ENCODE peak calls at places on chromosomes 7 and 10, in ten cellular contexts. One of them, this sample, is unnamed.

GRCh38 chr10:43878386-43878785 is 229.7 kb upstream of the ZNF32 start:
- DNase-seq in fibroblast of the aortic adventitia: no peak
- DNase-seq in activated CD4-positive, alpha-beta T cell treated with anti-CD3 and anti-CD28 coated beads, Interleukin-2, amount 10 ng/mL, durations not matched to agents 7 days and 5 days: no peak
- DNase-seq in ureter: no peak
- DNase-seq in T follicular helper cell: no peak
- DNase-seq in mesothelial cell of epicardium: no peak
- DNase-seq in stimulated activated CD8-positive, alpha-beta memory T cell treated with anti-CD3 and anti-CD28 coated beads, Interleukin-2, amount 100 ng/mL, for 1 hour: no peak
- DNase-seq in KBM-7: no peak
- DNase-seq in G401: no peak
- DNase-seq in HuH-7: no peak
- DNase-seq in this sample: no peak

GRCh38 chr10:43202657-43203490 is 64.0 kb downstream of the RASGEF1A start:
- DNase-seq in fibroblast of the aortic adventitia: no peak
- DNase-seq in activated CD4-positive, alpha-beta T cell treated with anti-CD3 and anti-CD28 coated beads, Interleukin-2, amount 10 ng/mL, durations not matched to agents 7 days and 5 days: peak
- DNase-seq in ureter: peak
- DNase-seq in T follicular helper cell: peak
- DNase-seq in mesothelial cell of epicardium: peak
- DNase-seq in stimulated activated CD8-positive, alpha-beta memory T cell treated with anti-CD3 and anti-CD28 coated beads, Interleukin-2, amount 100 ng/mL, for 1 hour: no peak
- DNase-seq in KBM-7: no peak
- DNase-seq in G401: no peak
- DNase-seq in HuH-7: no peak
- DNase-seq in this sample: peak

GRCh38 chr7:134331393-134331792 is 14.7 kb upstream of the SLC35B4 start:
- DNase-seq in fibroblast of the aortic adventitia: no peak
- DNase-seq in activated CD4-positive, alpha-beta T cell treated with anti-CD3 and anti-CD28 coated beads, Interleukin-2, amount 10 ng/mL, durations not matched to agents 7 days and 5 days: no peak
- DNase-seq in ureter: no peak
- DNase-seq in T follicular helper cell: no peak
- DNase-seq in mesothelial cell of epicardium: no peak
- DNase-seq in stimulated activated CD8-positive, alpha-beta memory T cell treated with anti-CD3 and anti-CD28 coated beads, Interleukin-2, amount 100 ng/mL, for 1 hour: no peak
- DNase-seq in KBM-7: no peak
- DNase-seq in G401: no peak
- DNase-seq in HuH-7: no peak
- DNase-seq in this sample: no peak

GRCh38 chr7:78203042-78203720 is 404.6 kb downstream of the PHTF2 start:
- DNase-seq in fibroblast of the aortic adventitia: no peak
- DNase-seq in activated CD4-positive, alpha-beta T cell treated with anti-CD3 and anti-CD28 coated beads, Interleukin-2, amount 10 ng/mL, durations not matched to agents 7 days and 5 days: no peak
- DNase-seq in ureter: no peak
- DNase-seq in T follicular helper cell: no peak
- DNase-seq in mesothelial cell of epicardium: no peak
- DNase-seq in stimulated activated CD8-positive, alpha-beta memory T cell treated with anti-CD3 and anti-CD28 coated beads, Interleukin-2, amount 100 ng/mL, for 1 hour: no peak
- DNase-seq in KBM-7: no peak
- DNase-seq in G401: no peak
- DNase-seq in HuH-7: no peak
- DNase-seq in this sample: no peak

GRCh38 chr7:44194562-44195145 is 5.4 kb upstream of the GCK start:
- DNase-seq in fibroblast of the aortic adventitia: no peak
- DNase-seq in activated CD4-positive, alpha-beta T cell treated with anti-CD3 and anti-CD28 coated beads, Interleukin-2, amount 10 ng/mL, durations not matched to agents 7 days and 5 days: no peak
- DNase-seq in ureter: no peak
- DNase-seq in T follicular helper cell: no peak
- DNase-seq in mesothelial cell of epicardium: no peak
- DNase-seq in stimulated activated CD8-positive, alpha-beta memory T cell treated with anti-CD3 and anti-CD28 coated beads, Interleukin-2, amount 100 ng/mL, for 1 hour: no peak
- DNase-seq in KBM-7: no peak
- DNase-seq in G401: no peak
- DNase-seq in HuH-7: no peak
- DNase-seq in this sample: no peak

GRCh38 chr7:1279041-1279440 is 46.4 kb downstream of the UNCX start:
- DNase-seq in fibroblast of the aortic adventitia: no peak
- DNase-seq in activated CD4-positive, alpha-beta T cell treated with anti-CD3 and anti-CD28 coated beads, Interleukin-2, amount 10 ng/mL, durations not matched to agents 7 days and 5 days: no peak
- DNase-seq in ureter: no peak
- DNase-seq in T follicular helper cell: no peak
- DNase-seq in mesothelial cell of epicardium: no peak
- DNase-seq in stimulated activated CD8-positive, alpha-beta memory T cell treated with anti-CD3 and anti-CD28 coated beads, Interleukin-2, amount 100 ng/mL, for 1 hour: no peak
- DNase-seq in KBM-7: no peak
- DNase-seq in G401: no peak
- DNase-seq in HuH-7: no peak
- DNase-seq in this sample: no peak

GRCh38 chr7:21675255-21675654 is 132.4 kb downstream of the DNAH11 start:
- DNase-seq in fibroblast of the aortic adventitia: no peak
- DNase-seq in activated CD4-positive, alpha-beta T cell treated with anti-CD3 and anti-CD28 coated beads, Interleukin-2, amount 10 ng/mL, durations not matched to agents 7 days and 5 days: no peak
- DNase-seq in ureter: no peak
- DNase-seq in T follicular helper cell: no peak
- DNase-seq in mesothelial cell of epicardium: no peak
- DNase-seq in stimulated activated CD8-positive, alpha-beta memory T cell treated with anti-CD3 and anti-CD28 coated beads, Interleukin-2, amount 100 ng/mL, for 1 hour: no peak
- DNase-seq in KBM-7: no peak
- DNase-seq in G401: no peak
- DNase-seq in HuH-7: no peak
- DNase-seq in this sample: no peak

GRCh38 chr7:121608785-121609184 is 212.7 kb upstream of the FAM3C start:
- DNase-seq in fibroblast of the aortic adventitia: no peak
- DNase-seq in activated CD4-positive, alpha-beta T cell treated with anti-CD3 and anti-CD28 coated beads, Interleukin-2, amount 10 ng/mL, durations not matched to agents 7 days and 5 days: no peak
- DNase-seq in ureter: no peak
- DNase-seq in T follicular helper cell: no peak
- DNase-seq in mesothelial cell of epicardium: no peak
- DNase-seq in stimulated activated CD8-positive, alpha-beta memory T cell treated with anti-CD3 and anti-CD28 coated beads, Interleukin-2, amount 100 ng/mL, for 1 hour: no peak
- DNase-seq in KBM-7: no peak
- DNase-seq in G401: peak
- DNase-seq in HuH-7: no peak
- DNase-seq in this sample: no peak

GRCh38 chr10:61304751-61305150 is 148.4 kb downstream of the TMEM26 start:
- DNase-seq in fibroblast of the aortic adventitia: no peak
- DNase-seq in activated CD4-positive, alpha-beta T cell treated with anti-CD3 and anti-CD28 coated beads, Interleukin-2, amount 10 ng/mL, durations not matched to agents 7 days and 5 days: no peak
- DNase-seq in ureter: no peak
- DNase-seq in T follicular helper cell: no peak
- DNase-seq in mesothelial cell of epicardium: no peak
- DNase-seq in stimulated activated CD8-positive, alpha-beta memory T cell treated with anti-CD3 and anti-CD28 coated beads, Interleukin-2, amount 100 ng/mL, for 1 hour: no peak
- DNase-seq in KBM-7: no peak
- DNase-seq in G401: no peak
- DNase-seq in HuH-7: no peak
- DNase-seq in this sample: no peak

GRCh38 chr10:30542001-30542861 is 87.3 kb downstream of the LYZL2 start:
- DNase-seq in fibroblast of the aortic adventitia: no peak
- DNase-seq in activated CD4-positive, alpha-beta T cell treated with anti-CD3 and anti-CD28 coated beads, Interleukin-2, amount 10 ng/mL, durations not matched to agents 7 days and 5 days: no peak
- DNase-seq in ureter: no peak
- DNase-seq in T follicular helper cell: no peak
- DNase-seq in mesothelial cell of epicardium: no peak
- DNase-seq in stimulated activated CD8-positive, alpha-beta memory T cell treated with anti-CD3 and anti-CD28 coated beads, Interleukin-2, amount 100 ng/mL, for 1 hour: no peak
- DNase-seq in KBM-7: no peak
- DNase-seq in G401: no peak
- DNase-seq in HuH-7: peak
- DNase-seq in this sample: no peak

GRCh38 chr10:30783939-30784500 is 154.5 kb upstream of the LYZL2 start:
- DNase-seq in fibroblast of the aortic adventitia: peak
- DNase-seq in activated CD4-positive, alpha-beta T cell treated with anti-CD3 and anti-CD28 coated beads, Interleukin-2, amount 10 ng/mL, durations not matched to agents 7 days and 5 days: peak
- DNase-seq in ureter: peak
- DNase-seq in T follicular helper cell: peak
- DNase-seq in mesothelial cell of epicardium: peak
- DNase-seq in stimulated activated CD8-positive, alpha-beta memory T cell treated with anti-CD3 and anti-CD28 coated beads, Interleukin-2, amount 100 ng/mL, for 1 hour: peak
- DNase-seq in KBM-7: peak
- DNase-seq in G401: peak
- DNase-seq in HuH-7: peak
- DNase-seq in this sample: peak

GRCh38 chr7:99120503-99120902 is 23.4 kb downstream of the SMURF1 start:
- DNase-seq in fibroblast of the aortic adventitia: peak
- DNase-seq in activated CD4-positive, alpha-beta T cell treated with anti-CD3 and anti-CD28 coated beads, Interleukin-2, amount 10 ng/mL, durations not matched to agents 7 days and 5 days: no peak
- DNase-seq in ureter: no peak
- DNase-seq in T follicular helper cell: no peak
- DNase-seq in mesothelial cell of epicardium: no peak
- DNase-seq in stimulated activated CD8-positive, alpha-beta memory T cell treated with anti-CD3 and anti-CD28 coated beads, Interleukin-2, amount 100 ng/mL, for 1 hour: no peak
- DNase-seq in KBM-7: peak
- DNase-seq in G401: no peak
- DNase-seq in HuH-7: no peak
- DNase-seq in this sample: no peak

GRCh38 chr10:75932921-75933320 is 501.5 kb downstream of the LRMDA start:
- DNase-seq in fibroblast of the aortic adventitia: no peak
- DNase-seq in activated CD4-positive, alpha-beta T cell treated with anti-CD3 and anti-CD28 coated beads, Interleukin-2, amount 10 ng/mL, durations not matched to agents 7 days and 5 days: no peak
- DNase-seq in ureter: no peak
- DNase-seq in T follicular helper cell: no peak
- DNase-seq in mesothelial cell of epicardium: no peak
- DNase-seq in stimulated activated CD8-positive, alpha-beta memory T cell treated with anti-CD3 and anti-CD28 coated beads, Interleukin-2, amount 100 ng/mL, for 1 hour: no peak
- DNase-seq in KBM-7: peak
- DNase-seq in G401: no peak
- DNase-seq in HuH-7: no peak
- DNase-seq in this sample: no peak

GRCh38 chr10:26573674-26574073 is 123.8 kb upstream of the PDSS1 start:
- DNase-seq in fibroblast of the aortic adventitia: no peak
- DNase-seq in activated CD4-positive, alpha-beta T cell treated with anti-CD3 and anti-CD28 coated beads, Interleukin-2, amount 10 ng/mL, durations not matched to agents 7 days and 5 days: no peak
- DNase-seq in ureter: no peak
- DNase-seq in T follicular helper cell: no peak
- DNase-seq in mesothelial cell of epicardium: no peak
- DNase-seq in stimulated activated CD8-positive, alpha-beta memory T cell treated with anti-CD3 and anti-CD28 coated beads, Interleukin-2, amount 100 ng/mL, for 1 hour: no peak
- DNase-seq in KBM-7: peak
- DNase-seq in G401: no peak
- DNase-seq in HuH-7: no peak
- DNase-seq in this sample: no peak

GRCh38 chr7:30845426-30846135 is 66.1 kb upstream of the AQP1 start:
- DNase-seq in fibroblast of the aortic adventitia: peak
- DNase-seq in activated CD4-positive, alpha-beta T cell treated with anti-CD3 and anti-CD28 coated beads, Interleukin-2, amount 10 ng/mL, durations not matched to agents 7 days and 5 days: no peak
- DNase-seq in ureter: no peak
- DNase-seq in T follicular helper cell: no peak
- DNase-seq in mesothelial cell of epicardium: no peak
- DNase-seq in stimulated activated CD8-positive, alpha-beta memory T cell treated with anti-CD3 and anti-CD28 coated beads, Interleukin-2, amount 100 ng/mL, for 1 hour: no peak
- DNase-seq in KBM-7: no peak
- DNase-seq in G401: peak
- DNase-seq in HuH-7: no peak
- DNase-seq in this sample: no peak

GRCh38 chr10:132400547-132401151 is 3.6 kb downstream of the PWWP2B start:
- DNase-seq in fibroblast of the aortic adventitia: no peak
- DNase-seq in activated CD4-positive, alpha-beta T cell treated with anti-CD3 and anti-CD28 coated beads, Interleukin-2, amount 10 ng/mL, durations not matched to agents 7 days and 5 days: no peak
- DNase-seq in ureter: no peak
- DNase-seq in T follicular helper cell: no peak
- DNase-seq in mesothelial cell of epicardium: no peak
- DNase-seq in stimulated activated CD8-positive, alpha-beta memory T cell treated with anti-CD3 and anti-CD28 coated beads, Interleukin-2, amount 100 ng/mL, for 1 hour: no peak
- DNase-seq in KBM-7: peak
- DNase-seq in G401: no peak
- DNase-seq in HuH-7: no peak
- DNase-seq in this sample: no peak

GRCh38 chr7:148921189-148921588 is 37.1 kb upstream of the EZH2 start:
- DNase-seq in fibroblast of the aortic adventitia: no peak
- DNase-seq in activated CD4-positive, alpha-beta T cell treated with anti-CD3 and anti-CD28 coated beads, Interleukin-2, amount 10 ng/mL, durations not matched to agents 7 days and 5 days: no peak
- DNase-seq in ureter: no peak
- DNase-seq in T follicular helper cell: no peak
- DNase-seq in mesothelial cell of epicardium: no peak
- DNase-seq in stimulated activated CD8-positive, alpha-beta memory T cell treated with anti-CD3 and anti-CD28 coated beads, Interleukin-2, amount 100 ng/mL, for 1 hour: no peak
- DNase-seq in KBM-7: no peak
- DNase-seq in G401: no peak
- DNase-seq in HuH-7: no peak
- DNase-seq in this sample: no peak

GRCh38 chr7:120725376-120726039 is 132.4 kb downstream of the TSPAN12 start:
- DNase-seq in fibroblast of the aortic adventitia: peak
- DNase-seq in activated CD4-positive, alpha-beta T cell treated with anti-CD3 and anti-CD28 coated beads, Interleukin-2, amount 10 ng/mL, durations not matched to agents 7 days and 5 days: no peak
- DNase-seq in ureter: no peak
- DNase-seq in T follicular helper cell: no peak
- DNase-seq in mesothelial cell of epicardium: no peak
- DNase-seq in stimulated activated CD8-positive, alpha-beta memory T cell treated with anti-CD3 and anti-CD28 coated beads, Interleukin-2, amount 100 ng/mL, for 1 hour: no peak
- DNase-seq in KBM-7: peak
- DNase-seq in G401: peak
- DNase-seq in HuH-7: peak
- DNase-seq in this sample: no peak